ENCODE peak calls at places on chromosomes 11 and 22, in six cellular contexts. One of them, this sample, is unnamed.

GRCh38 chr22:19115628-19116027 is 6.6 kb downstream of the DGCR2 start:
- DNase-seq in GM13977: peak; percentile 32
- DNase-seq in T-helper 2 cell: peak; percentile 22
- DNase-seq in colonic mucosa: no peak
- DNase-seq in stimulated activated CD4-positive, alpha-beta T cell treated with anti-CD3 and anti-CD28 coated beads, Interleukin-4, amount 100 ng/mL, for 48 hours: no peak
- DNase-seq in substantia nigra: no peak
- DNase-seq in this sample: no peak

GRCh38 chr22:50697667-50698506 is 25.3 kb downstream of the SHANK3 start:
- DNase-seq in GM13977: no peak
- DNase-seq in T-helper 2 cell: no peak
- DNase-seq in colonic mucosa: no peak
- DNase-seq in stimulated activated CD4-positive, alpha-beta T cell treated with anti-CD3 and anti-CD28 coated beads, Interleukin-4, amount 100 ng/mL, for 48 hours: no peak
- DNase-seq in substantia nigra: no peak
- DNase-seq in this sample: no peak

GRCh38 chr11:15909937-15910598 is 446.3 kb downstream of the SOX6 start:
- DNase-seq in GM13977: no peak
- DNase-seq in T-helper 2 cell: no peak
- DNase-seq in colonic mucosa: no peak
- DNase-seq in stimulated activated CD4-positive, alpha-beta T cell treated with anti-CD3 and anti-CD28 coated beads, Interleukin-4, amount 100 ng/mL, for 48 hours: no peak
- DNase-seq in substantia nigra: no peak
- DNase-seq in this sample: no peak

GRCh38 chr22:19620742-19621371 is 93.4 kb upstream of the SEPTIN5 start:
- DNase-seq in GM13977: no peak
- DNase-seq in T-helper 2 cell: no peak
- DNase-seq in colonic mucosa: no peak
- DNase-seq in stimulated activated CD4-positive, alpha-beta T cell treated with anti-CD3 and anti-CD28 coated beads, Interleukin-4, amount 100 ng/mL, for 48 hours: no peak
- DNase-seq in substantia nigra: no peak
- DNase-seq in this sample: no peak

GRCh38 chr11:28743101-28743550 is 634.9 kb downstream of the METTL15 start:
- DNase-seq in GM13977: no peak
- DNase-seq in T-helper 2 cell: no peak
- DNase-seq in colonic mucosa: no peak
- DNase-seq in stimulated activated CD4-positive, alpha-beta T cell treated with anti-CD3 and anti-CD28 coated beads, Interleukin-4, amount 100 ng/mL, for 48 hours: no peak
- DNase-seq in substantia nigra: no peak
- DNase-seq in this sample: no peak

GRCh38 chr11:102831128-102831708 is 12.2 kb downstream of the MMP3 start:
- DNase-seq in GM13977: peak; percentile 32
- DNase-seq in T-helper 2 cell: peak; percentile 13
- DNase-seq in colonic mucosa: peak; percentile 66
- DNase-seq in stimulated activated CD4-positive, alpha-beta T cell treated with anti-CD3 and anti-CD28 coated beads, Interleukin-4, amount 100 ng/mL, for 48 hours: no peak
- DNase-seq in substantia nigra: peak; percentile 11
- DNase-seq in this sample: no peak

GRCh38 chr11:115745041-115745440 is 240.8 kb upstream of the CADM1 start:
- DNase-seq in GM13977: no peak
- DNase-seq in T-helper 2 cell: no peak
- DNase-seq in colonic mucosa: no peak
- DNase-seq in stimulated activated CD4-positive, alpha-beta T cell treated with anti-CD3 and anti-CD28 coated beads, Interleukin-4, amount 100 ng/mL, for 48 hours: no peak
- DNase-seq in substantia nigra: no peak
- DNase-seq in this sample: no peak

GRCh38 chr11:27012254-27012921 is 18.5 kb downstream of the FIBIN start:
- DNase-seq in GM13977: no peak
- DNase-seq in T-helper 2 cell: peak; percentile 16
- DNase-seq in colonic mucosa: peak; percentile 31
- DNase-seq in stimulated activated CD4-positive, alpha-beta T cell treated with anti-CD3 and anti-CD28 coated beads, Interleukin-4, amount 100 ng/mL, for 48 hours: no peak
- DNase-seq in substantia nigra: peak; percentile 54
- DNase-seq in this sample: no peak

GRCh38 chr11:69962152-69962551 is 116.0 kb upstream of the ANO1 start:
- DNase-seq in GM13977: no peak
- DNase-seq in T-helper 2 cell: no peak
- DNase-seq in colonic mucosa: peak; percentile 44
- DNase-seq in stimulated activated CD4-positive, alpha-beta T cell treated with anti-CD3 and anti-CD28 coated beads, Interleukin-4, amount 100 ng/mL, for 48 hours: no peak
- DNase-seq in substantia nigra: no peak
- DNase-seq in this sample: no peak

GRCh38 chr11:108117746-108118371 is 3.5 kb upstream of the ACAT1 start:
- DNase-seq in GM13977: peak; percentile 52
- DNase-seq in T-helper 2 cell: peak; percentile 61
- DNase-seq in colonic mucosa: no peak
- DNase-seq in stimulated activated CD4-positive, alpha-beta T cell treated with anti-CD3 and anti-CD28 coated beads, Interleukin-4, amount 100 ng/mL, for 48 hours: no peak
- DNase-seq in substantia nigra: no peak
- DNase-seq in this sample: no peak

GRCh38 chr11:85531498-85531897 is 95.6 kb downstream of the DLG2 start:
- DNase-seq in GM13977: no peak
- DNase-seq in T-helper 2 cell: no peak
- DNase-seq in colonic mucosa: no peak
- DNase-seq in stimulated activated CD4-positive, alpha-beta T cell treated with anti-CD3 and anti-CD28 coated beads, Interleukin-4, amount 100 ng/mL, for 48 hours: no peak
- DNase-seq in substantia nigra: no peak
- DNase-seq in this sample: peak; percentile 31

GRCh38 chr11:3840289-3840869 is 380 bp downstream of the RHOG start:
- DNase-seq in GM13977: no peak
- DNase-seq in T-helper 2 cell: peak; percentile 61
- DNase-seq in colonic mucosa: no peak
- DNase-seq in stimulated activated CD4-positive, alpha-beta T cell treated with anti-CD3 and anti-CD28 coated beads, Interleukin-4, amount 100 ng/mL, for 48 hours: no peak
- DNase-seq in substantia nigra: no peak
- DNase-seq in this sample: no peak

GRCh38 chr11:57641426-57641825 is 8.3 kb downstream of the YPEL4 start:
- DNase-seq in GM13977: peak; percentile 80
- DNase-seq in T-helper 2 cell: peak; percentile 57
- DNase-seq in colonic mucosa: no peak
- DNase-seq in stimulated activated CD4-positive, alpha-beta T cell treated with anti-CD3 and anti-CD28 coated beads, Interleukin-4, amount 100 ng/mL, for 48 hours: no peak
- DNase-seq in substantia nigra: peak; percentile 6
- DNase-seq in this sample: no peak

GRCh38 chr11:47850337-47850736 is 2.2 kb upstream of the NUP160 start:
- DNase-seq in GM13977: no peak
- DNase-seq in T-helper 2 cell: peak; percentile 20
- DNase-seq in colonic mucosa: no peak
- DNase-seq in stimulated activated CD4-positive, alpha-beta T cell treated with anti-CD3 and anti-CD28 coated beads, Interleukin-4, amount 100 ng/mL, for 48 hours: no peak
- DNase-seq in substantia nigra: no peak
- DNase-seq in this sample: no peak

GRCh38 chr11:79437981-79438630 is 2.7 kb downstream of the TENM4 start:
- DNase-seq in GM13977: peak; percentile 34
- DNase-seq in T-helper 2 cell: peak; percentile 1
- DNase-seq in colonic mucosa: peak; percentile 18
- DNase-seq in stimulated activated CD4-positive, alpha-beta T cell treated with anti-CD3 and anti-CD28 coated beads, Interleukin-4, amount 100 ng/mL, for 48 hours: no peak
- DNase-seq in substantia nigra: peak; percentile 37
- DNase-seq in this sample: no peak

GRCh38 chr22:48918585-48919186 is 909.0 kb downstream of the BRD1 start:
- DNase-seq in GM13977: no peak
- DNase-seq in T-helper 2 cell: no peak
- DNase-seq in colonic mucosa: peak; percentile 8
- DNase-seq in stimulated activated CD4-positive, alpha-beta T cell treated with anti-CD3 and anti-CD28 coated beads, Interleukin-4, amount 100 ng/mL, for 48 hours: no peak
- DNase-seq in substantia nigra: no peak
- DNase-seq in this sample: no peak

GRCh38 chr22:30078320-30079311 is 1.6 kb upstream of the HORMAD2 start:
- DNase-seq in GM13977: peak; percentile 68
- DNase-seq in T-helper 2 cell: peak; percentile 89
- DNase-seq in colonic mucosa: no peak
- DNase-seq in stimulated activated CD4-positive, alpha-beta T cell treated with anti-CD3 and anti-CD28 coated beads, Interleukin-4, amount 100 ng/mL, for 48 hours: peak; percentile 11
- DNase-seq in substantia nigra: no peak
- DNase-seq in this sample: no peak

GRCh38 chr22:23286296-23286695 is 106.0 kb downstream of the BCR start:
- DNase-seq in GM13977: no peak
- DNase-seq in T-helper 2 cell: no peak
- DNase-seq in colonic mucosa: no peak
- DNase-seq in stimulated activated CD4-positive, alpha-beta T cell treated with anti-CD3 and anti-CD28 coated beads, Interleukin-4, amount 100 ng/mL, for 48 hours: no peak
- DNase-seq in substantia nigra: no peak
- DNase-seq in this sample: no peak

GRCh38 chr11:83042966-83043711 is 28.6 kb downstream of the RAB30 start:
- DNase-seq in GM13977: no peak
- DNase-seq in T-helper 2 cell: no peak
- DNase-seq in colonic mucosa: no peak
- DNase-seq in stimulated activated CD4-positive, alpha-beta T cell treated with anti-CD3 and anti-CD28 coated beads, Interleukin-4, amount 100 ng/mL, for 48 hours: no peak
- DNase-seq in substantia nigra: no peak
- DNase-seq in this sample: no peak

GRCh38 chr11:65541093-65542010 is 16.5 kb downstream of the SCYL1 start:
- DNase-seq in GM13977: no peak
- DNase-seq in T-helper 2 cell: no peak
- DNase-seq in colonic mucosa: no peak
- DNase-seq in stimulated activated CD4-positive, alpha-beta T cell treated with anti-CD3 and anti-CD28 coated beads, Interleukin-4, amount 100 ng/mL, for 48 hours: no peak
- DNase-seq in substantia nigra: no peak
- DNase-seq in this sample: no peak

GRCh38 chr11:8813658-8814057 is 97.3 kb upstream of the AKIP1 start:
- DNase-seq in GM13977: peak; percentile 87
- DNase-seq in T-helper 2 cell: peak; percentile 61
- DNase-seq in colonic mucosa: peak; percentile 83
- DNase-seq in stimulated activated CD4-positive, alpha-beta T cell treated with anti-CD3 and anti-CD28 coated beads, Interleukin-4, amount 100 ng/mL, for 48 hours: peak; percentile 58
- DNase-seq in substantia nigra: peak; percentile 58
- DNase-seq in this sample: peak; percentile 46

GRCh38 chr11:57378166-57378565 is 2.8 kb downstream of the PRG3 start:
- DNase-seq in GM13977: no peak
- DNase-seq in T-helper 2 cell: no peak
- DNase-seq in colonic mucosa: no peak
- DNase-seq in stimulated activated CD4-positive, alpha-beta T cell treated with anti-CD3 and anti-CD28 coated beads, Interleukin-4, amount 100 ng/mL, for 48 hours: no peak
- DNase-seq in substantia nigra: no peak
- DNase-seq in this sample: no peak

GRCh38 chr11:59173964-59174663 is 2.2 kb downstream of the DTX4 start:
- DNase-seq in GM13977: peak; percentile 41
- DNase-seq in T-helper 2 cell: no peak
- DNase-seq in colonic mucosa: peak; percentile 92
- DNase-seq in stimulated activated CD4-positive, alpha-beta T cell treated with anti-CD3 and anti-CD28 coated beads, Interleukin-4, amount 100 ng/mL, for 48 hours: no peak
- DNase-seq in substantia nigra: no peak
- DNase-seq in this sample: no peak

GRCh38 chr11:19762266-19762665 is 49.6 kb downstream of the NAV2 start:
- DNase-seq in GM13977: no peak
- DNase-seq in T-helper 2 cell: no peak
- DNase-seq in colonic mucosa: no peak
- DNase-seq in stimulated activated CD4-positive, alpha-beta T cell treated with anti-CD3 and anti-CD28 coated beads, Interleukin-4, amount 100 ng/mL, for 48 hours: no peak
- DNase-seq in substantia nigra: no peak
- DNase-seq in this sample: no peak